ENCODE peak calls at places on chromosomes 16 and 17, in ten cellular contexts. A, L, E, G, P, Z, S, C, B and F are unnamed samples. For H3K4me1, the result is how much of the 10 kb centered on the place peaks cover.

GRCh38 chr16:23465179-23465578 is 12.2 kb upstream of the COG7 start:
- DNase-seq in A (no peak), L (no peak), E (no peak), G (no peak), P (no peak), Z (no peak), S (no peak), C (no peak), B (no peak), F (no peak)

GRCh38 chr16:2803545-2804195 is 5.4 kb downstream of the PRSS41 start:
- DNase-seq in A (no peak), L (no peak), E (no peak), G (no peak), P (no peak), Z (no peak), S (no peak), C (no peak), B (no peak), F (no peak)

GRCh38 chr16:84040823-84041391 is 1.7 kb downstream of the SLC38A8 start:
- DNase-seq in A (peak), L (peak), E (no peak), G (no peak), P (no peak), Z (no peak), S (no peak), C (no peak), B (no peak), F (peak)

GRCh38 chr17:7323731-7324437 is 5.3 kb downstream of the NEURL4 start:
- DNase-seq in A (peak), L (peak), E (peak), G (peak), P (peak), Z (no peak), S (peak), C (peak), B (peak), F (peak)

GRCh38 chr17:50028207-50029120 is 27.4 kb upstream of the ITGA3 start:
- DNase-seq in A (peak), L (no peak), E (peak), G (no peak), P (no peak), Z (no peak), S (no peak), C (no peak), B (no peak), F (peak)

GRCh38 chr17:78472035-78472905 is 93.8 kb downstream of the PGS1 start:
- DNase-seq in A (no peak), L (no peak), E (no peak), G (no peak), P (no peak), Z (no peak), S (no peak), C (no peak), B (peak), F (no peak)

GRCh38 chr16:88385112-88385594 is 2.4 kb downstream of the ZNF469 start:
- DNase-seq in A (no peak), L (no peak), E (no peak), G (peak), P (peak), Z (no peak), S (no peak), C (no peak), B (no peak), F (no peak)

GRCh38 chr16:26605872-26606271 is 460.9 kb upstream of the C16orf82 start:
- DNase-seq in A (no peak), L (no peak), E (no peak), G (no peak), P (no peak), Z (no peak), S (no peak), C (no peak), B (peak), F (no peak)

GRCh38 chr17:72538921-72539352 is 418.1 kb downstream of the SOX9 start:
- DNase-seq in A (no peak), L (no peak), E (no peak), G (no peak), P (no peak), Z (no peak), S (no peak), C (no peak), B (no peak), F (no peak)

GRCh38 chr17:32127156-32127897 is 15.0 kb upstream of the RHOT1 start:
- DNase-seq in A (peak), L (peak), E (peak), G (peak), P (peak), Z (peak), S (peak), C (peak), B (peak), F (peak)

GRCh38 chr17:81673561-81674258 is 7.2 kb downstream of the CCDC137 start:
- DNase-seq in A (no peak), L (no peak), E (no peak), G (no peak), P (no peak), Z (no peak), S (no peak), C (no peak), B (no peak), F (peak)

GRCh38 chr16:11016993-11017392 is 72.6 kb downstream of the CLEC16A start:
- DNase-seq in A (peak), L (peak), E (peak), G (peak), P (no peak), Z (no peak), S (no peak), C (peak), B (no peak), F (no peak)

GRCh38 chr16:55280622-55281021 is 43.4 kb upstream of the IRX6 start:
- DNase-seq in A (no peak), L (no peak), E (no peak), G (no peak), P (no peak), Z (no peak), S (no peak), C (no peak), B (no peak), F (peak)

GRCh38 chr17:39018267-39019134 is 51.3 kb upstream of the FBXO47 start:
- DNase-seq in A (no peak), L (no peak), E (no peak), G (no peak), P (no peak), Z (no peak), S (no peak), C (no peak), B (peak), F (peak)

GRCh38 chr16:16027728-16028310 is 78.4 kb downstream of the ABCC1 start:
- DNase-seq in A (no peak), L (no peak), E (no peak), G (no peak), P (no peak), Z (no peak), S (no peak), C (no peak), B (no peak), F (no peak)

GRCh38 chr16:2148714-2149629 is 547 bp downstream of the RAB26 start:
- DNase-seq in A (no peak), L (no peak), E (peak), G (no peak), P (no peak), Z (no peak), S (no peak), C (no peak), B (peak), F (peak)

GRCh38 chr16:78227855-78228254 is 128.4 kb downstream of the WWOX start:
- DNase-seq in A (no peak), L (no peak), E (no peak), G (no peak), P (no peak), Z (no peak), S (no peak), C (no peak), B (peak), F (no peak)

GRCh38 chr17:28416703-28417311 is 10.8 kb upstream of the SLC46A1 start:
- DNase-seq in A (peak), L (no peak), E (peak), G (no peak), P (no peak), Z (no peak), S (peak), C (peak), B (peak), F (no peak)

GRCh38 chr17:66165537-66166123 is 26.3 kb downstream of the CEP112 start:
- DNase-seq in A (peak), L (no peak), E (peak), G (no peak), P (no peak), Z (no peak), S (no peak), C (no peak), B (peak), F (no peak)

GRCh38 chr17:37661372-37662014 is 18.2 kb upstream of the DDX52 start:
- DNase-seq in A (no peak), L (no peak), E (peak), G (no peak), P (no peak), Z (no peak), S (no peak), C (no peak), B (no peak), F (no peak)

DNA sequence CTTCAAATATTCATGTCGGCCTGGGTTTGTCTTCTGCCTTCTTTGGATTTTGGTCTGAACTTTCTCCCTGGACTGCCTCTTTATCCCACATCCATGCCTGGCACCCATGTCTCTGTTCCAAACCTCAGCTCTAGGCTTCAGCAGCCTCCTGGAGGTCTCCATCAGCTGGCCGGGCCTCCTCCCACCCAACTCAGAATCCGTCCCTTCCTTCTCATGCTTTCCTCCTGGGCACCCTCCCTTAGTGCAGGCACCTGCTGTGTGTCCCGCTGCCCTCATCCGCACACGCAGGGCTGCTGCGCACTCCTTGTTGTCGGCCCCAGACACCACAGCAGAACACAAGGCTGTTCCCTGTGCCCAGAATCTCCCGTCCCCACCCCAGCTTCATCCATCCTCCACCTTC is 14.0 kb downstream of the LDHD start:
- DNase-seq in A (no peak), L (no peak), E (no peak), G (no peak), P (no peak), Z (no peak), S (no peak), C (no peak), B (no peak), F (no peak)
- H3K4me1 ChIP-seq in A (under half), L (under half), E (under half), G (half or more), P (half or more), Z (under half), S (under half), C (under half), B (half or more), F (half or more)

GRCh38 chr17:59366040-59366757 is 34.7 kb downstream of the YPEL2 start:
- DNase-seq in A (no peak), L (no peak), E (no peak), G (no peak), P (no peak), Z (no peak), S (no peak), C (no peak), B (no peak), F (peak)
- H3K4me1 ChIP-seq in A (under half), L (half or more), E (under half), G (half or more), P (half or more), Z (half or more), S (half or more), C (half or more), B (half or more), F (half or more)

GRCh38 chr17:44184212-44184810 is 2.5 kb upstream of the TMUB2 start:
- DNase-seq in A (no peak), L (peak), E (no peak), G (no peak), P (no peak), Z (no peak), S (no peak), C (no peak), B (no peak), F (no peak)
- H3K4me1 ChIP-seq in A (under half), L (under half), E (under half), G (under half), P (under half), Z (under half), S (under half), C (under half), B (under half), F (under half)

GRCh38 chr16:48609453-48610023 is 442 bp downstream of the N4BP1 start:
- DNase-seq in A (peak), L (peak), E (peak), G (peak), P (peak), Z (no peak), S (peak), C (no peak), B (peak), F (peak)

GRCh38 chr16:48613061-48613957 is 3.3 kb upstream of the N4BP1 start:
- DNase-seq in A (peak), L (no peak), E (no peak), G (no peak), P (no peak), Z (no peak), S (peak), C (peak), B (peak), F (no peak)

GRCh38 chr16:48614759-48615158 is 4.8 kb upstream of the N4BP1 start:
- DNase-seq in A (no peak), L (no peak), E (no peak), G (no peak), P (no peak), Z (no peak), S (no peak), C (no peak), B (no peak), F (no peak)

GRCh38 chr16:48611329-48612137 is 1.6 kb upstream of the N4BP1 start:
- DNase-seq in A (no peak), L (no peak), E (no peak), G (no peak), P (no peak), Z (no peak), S (peak), C (peak), B (no peak), F (peak)

DNA sequence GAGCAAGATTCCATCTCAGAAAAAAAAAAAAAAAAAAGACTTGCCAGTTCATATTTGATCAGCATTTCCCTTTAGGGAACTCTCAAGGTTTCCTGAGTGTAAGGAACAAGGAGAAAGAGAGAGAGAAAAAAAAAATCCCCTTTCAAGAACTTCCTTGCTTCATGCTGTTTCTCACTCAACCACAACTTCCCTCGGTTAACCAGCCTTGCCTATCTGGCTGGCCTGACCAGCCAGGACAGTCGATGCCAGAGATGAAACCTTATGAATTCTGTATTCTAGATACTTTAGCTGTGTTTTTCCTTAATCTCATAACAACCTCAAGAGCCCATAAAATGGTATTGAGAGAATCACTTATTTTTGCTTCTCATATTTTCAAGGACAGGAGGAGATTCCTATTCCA is 2.6 kb upstream of the N4BP1 start:
- DNase-seq in A (no peak), L (no peak), E (no peak), G (no peak), P (no peak), Z (no peak), S (peak), C (no peak), B (no peak), F (no peak)
- H3K4me1 ChIP-seq in A (under half), L (under half), E (under half), G (under half), P (under half), Z (under half), S (under half), C (half or more), B (under half), F (under half)